ENCODE peak calls at places on chromosomes 13 and 19, in eight cellular contexts. One of them, this sample, is unnamed.

GRCh38 chr13:110953416-110953815 is 38.5 kb upstream of the ANKRD10 start:
- DNase-seq in right cardiac atrium: no peak
- DNase-seq in psoas muscle: no peak
- DNase-seq in colonic mucosa: no peak
- DNase-seq in RWPE1: no peak
- DNase-seq in hepatocyte: no peak
- DNase-seq in GM23248: no peak
- DNase-seq in right lobe of liver: no peak
- DNase-seq in this sample: no peak

GRCh38 chr19:46818812-46819211 is 30.4 kb upstream of the SLC1A5 start:
- DNase-seq in right cardiac atrium: no peak
- DNase-seq in psoas muscle: no peak
- DNase-seq in colonic mucosa: no peak
- DNase-seq in RWPE1: no peak
- DNase-seq in hepatocyte: no peak
- DNase-seq in GM23248: peak; percentile 17
- DNase-seq in right lobe of liver: no peak
- DNase-seq in this sample: no peak

GRCh38 chr19:16587031-16588023 is 15.1 kb upstream of the SLC35E1 start:
- DNase-seq in right cardiac atrium: no peak
- DNase-seq in psoas muscle: no peak
- DNase-seq in colonic mucosa: peak; percentile 39
- DNase-seq in RWPE1: no peak
- DNase-seq in hepatocyte: no peak
- DNase-seq in GM23248: peak; percentile 80
- DNase-seq in right lobe of liver: no peak
- DNase-seq in this sample: no peak

GRCh38 chr13:31722684-31723083 is 16.6 kb upstream of the RXFP2 start:
- DNase-seq in right cardiac atrium: no peak
- DNase-seq in psoas muscle: no peak
- DNase-seq in colonic mucosa: no peak
- DNase-seq in RWPE1: no peak
- DNase-seq in hepatocyte: no peak
- DNase-seq in GM23248: no peak
- DNase-seq in right lobe of liver: no peak
- DNase-seq in this sample: no peak

GRCh38 chr13:94784066-94784465 is 71.7 kb upstream of the SOX21 start:
- DNase-seq in right cardiac atrium: no peak
- DNase-seq in psoas muscle: no peak
- DNase-seq in colonic mucosa: no peak
- DNase-seq in RWPE1: no peak
- DNase-seq in hepatocyte: no peak
- DNase-seq in GM23248: peak; percentile 4
- DNase-seq in right lobe of liver: no peak
- DNase-seq in this sample: no peak

GRCh38 chr19:30780032-30780431 is 407.8 kb downstream of the ZNF536 start:
- DNase-seq in right cardiac atrium: no peak
- DNase-seq in psoas muscle: no peak
- DNase-seq in colonic mucosa: no peak
- DNase-seq in RWPE1: no peak
- DNase-seq in hepatocyte: peak; percentile 65
- DNase-seq in GM23248: no peak
- DNase-seq in right lobe of liver: no peak
- DNase-seq in this sample: no peak

GRCh38 chr13:101065314-101065713 is 351.0 kb downstream of the NALCN start:
- DNase-seq in right cardiac atrium: no peak
- DNase-seq in psoas muscle: no peak
- DNase-seq in colonic mucosa: no peak
- DNase-seq in RWPE1: no peak
- DNase-seq in hepatocyte: no peak
- DNase-seq in GM23248: peak; percentile 86
- DNase-seq in right lobe of liver: no peak
- DNase-seq in this sample: no peak

GRCh38 chr13:73411067-73411809 is 352.4 kb downstream of the KLF5 start:
- DNase-seq in right cardiac atrium: no peak
- DNase-seq in psoas muscle: no peak
- DNase-seq in colonic mucosa: no peak
- DNase-seq in RWPE1: no peak
- DNase-seq in hepatocyte: no peak
- DNase-seq in GM23248: no peak
- DNase-seq in right lobe of liver: no peak
- DNase-seq in this sample: no peak

GRCh38 chr19:52735734-52736133 is 890 bp upstream of the ZNF611 start:
- DNase-seq in right cardiac atrium: peak; percentile 88
- DNase-seq in psoas muscle: peak; percentile 77
- DNase-seq in colonic mucosa: peak; percentile 38
- DNase-seq in RWPE1: no peak
- DNase-seq in hepatocyte: peak; percentile 90
- DNase-seq in GM23248: peak; percentile 15
- DNase-seq in right lobe of liver: peak; percentile 61
- DNase-seq in this sample: peak; percentile 81

GRCh38 chr13:99990045-99990977 is 8.7 kb downstream of the ZIC2 start:
- DNase-seq in right cardiac atrium: no peak
- DNase-seq in psoas muscle: no peak
- DNase-seq in colonic mucosa: no peak
- DNase-seq in RWPE1: no peak
- DNase-seq in hepatocyte: no peak
- DNase-seq in GM23248: no peak
- DNase-seq in right lobe of liver: no peak
- DNase-seq in this sample: no peak

GRCh38 chr19:30783936-30784335 is 411.8 kb downstream of the ZNF536 start:
- DNase-seq in right cardiac atrium: no peak
- DNase-seq in psoas muscle: no peak
- DNase-seq in colonic mucosa: no peak
- DNase-seq in RWPE1: no peak
- DNase-seq in hepatocyte: no peak
- DNase-seq in GM23248: no peak
- DNase-seq in right lobe of liver: no peak
- DNase-seq in this sample: no peak

GRCh38 chr19:35231956-35232746 is 3.6 kb upstream of the FAM187B start:
- DNase-seq in right cardiac atrium: no peak
- DNase-seq in psoas muscle: no peak
- DNase-seq in colonic mucosa: no peak
- DNase-seq in RWPE1: no peak
- DNase-seq in hepatocyte: no peak
- DNase-seq in GM23248: no peak
- DNase-seq in right lobe of liver: no peak
- DNase-seq in this sample: no peak

GRCh38 chr19:10260141-10260584 is 8.1 kb downstream of the MRPL4 start:
- DNase-seq in right cardiac atrium: no peak
- DNase-seq in psoas muscle: no peak
- DNase-seq in colonic mucosa: no peak
- DNase-seq in RWPE1: peak; percentile 76
- DNase-seq in hepatocyte: peak; percentile 56
- DNase-seq in GM23248: peak; percentile 31
- DNase-seq in right lobe of liver: no peak
- DNase-seq in this sample: no peak

GRCh38 chr13:78742659-78743058 is 83.7 kb upstream of the OBI1 start:
- DNase-seq in right cardiac atrium: no peak
- DNase-seq in psoas muscle: no peak
- DNase-seq in colonic mucosa: no peak
- DNase-seq in RWPE1: no peak
- DNase-seq in hepatocyte: no peak
- DNase-seq in GM23248: no peak
- DNase-seq in right lobe of liver: no peak
- DNase-seq in this sample: no peak

GRCh38 chr13:31409678-31410356 is 210.0 kb downstream of the B3GLCT start:
- DNase-seq in right cardiac atrium: no peak
- DNase-seq in psoas muscle: no peak
- DNase-seq in colonic mucosa: peak; percentile 28
- DNase-seq in RWPE1: no peak
- DNase-seq in hepatocyte: peak; percentile 20
- DNase-seq in GM23248: peak; percentile 53
- DNase-seq in right lobe of liver: no peak
- DNase-seq in this sample: no peak

GRCh38 chr19:29044037-29044436 is 168.9 kb downstream of the UQCRFS1 start:
- DNase-seq in right cardiac atrium: no peak
- DNase-seq in psoas muscle: no peak
- DNase-seq in colonic mucosa: no peak
- DNase-seq in RWPE1: no peak
- DNase-seq in hepatocyte: no peak
- DNase-seq in GM23248: no peak
- DNase-seq in right lobe of liver: no peak
- DNase-seq in this sample: no peak

DNA sequence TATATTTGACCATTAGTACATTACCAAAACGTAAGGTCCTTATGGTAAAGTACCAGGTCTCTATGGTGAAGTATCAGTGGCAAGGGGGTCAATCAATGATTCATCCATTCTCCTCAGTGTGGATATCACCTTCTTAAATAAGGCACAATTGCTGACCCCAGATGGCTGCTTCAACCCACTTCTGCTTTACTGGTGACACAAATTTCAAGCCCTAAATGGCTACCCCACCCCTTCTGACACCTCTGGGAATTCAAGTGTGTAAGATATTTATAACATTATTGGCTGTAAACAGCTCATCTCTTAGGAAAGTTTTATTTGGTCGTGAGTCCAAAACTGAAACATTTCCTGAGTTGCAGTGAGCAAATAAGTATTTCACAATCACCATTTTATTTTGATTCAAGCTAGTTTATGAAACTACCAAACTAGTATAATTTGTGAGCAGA is 7.9 kb upstream of the WBP4 start:
- DNase-seq in right cardiac atrium: no peak
- DNase-seq in psoas muscle: no peak
- DNase-seq in colonic mucosa: peak; percentile 29
- DNase-seq in RWPE1: no peak
- DNase-seq in hepatocyte: no peak
- DNase-seq in GM23248: peak; percentile 88
- DNase-seq in right lobe of liver: no peak
- DNase-seq in this sample: no peak
- H3K27ac ChIP-seq in right cardiac atrium: peak overlapping the region; percentile 86
- H3K27ac ChIP-seq in psoas muscle: peak overlapping the region; percentile 61
- H3K27ac ChIP-seq in colonic mucosa: peak overlapping the region; percentile 48
- H3K27ac ChIP-seq in RWPE1: no peak overlapping the region
- H3K27ac ChIP-seq in hepatocyte: peak overlapping the region; percentile 30
- H3K27ac ChIP-seq in GM23248: peak overlapping the region; percentile 90
- H3K27ac ChIP-seq in right lobe of liver: peak overlapping the region; percentile 37
- H3K27ac ChIP-seq in this sample: peak overlapping the region; percentile 98

GRCh38 chr19:39423258-39424086 is 11.0 kb downstream of the PLEKHG2 start:
- DNase-seq in right cardiac atrium: peak; percentile 69
- DNase-seq in psoas muscle: no peak
- DNase-seq in colonic mucosa: no peak
- DNase-seq in RWPE1: no peak
- DNase-seq in hepatocyte: no peak
- DNase-seq in GM23248: no peak
- DNase-seq in right lobe of liver: peak; percentile 48
- DNase-seq in this sample: peak; percentile 12
- H3K27ac ChIP-seq in right cardiac atrium: no peak overlapping the region
- H3K27ac ChIP-seq in psoas muscle: no peak overlapping the region
- H3K27ac ChIP-seq in colonic mucosa: no peak overlapping the region
- H3K27ac ChIP-seq in RWPE1: peak overlapping the region; percentile 45
- H3K27ac ChIP-seq in hepatocyte: no peak overlapping the region
- H3K27ac ChIP-seq in GM23248: no peak overlapping the region
- H3K27ac ChIP-seq in right lobe of liver: no peak overlapping the region
- H3K27ac ChIP-seq in this sample: no peak overlapping the region

GRCh38 chr19:6532244-6532999 is 1.6 kb downstream of the TNFSF9 start:
- DNase-seq in right cardiac atrium: no peak
- DNase-seq in psoas muscle: no peak
- DNase-seq in colonic mucosa: no peak
- DNase-seq in RWPE1: no peak
- DNase-seq in hepatocyte: no peak
- DNase-seq in GM23248: no peak
- DNase-seq in right lobe of liver: no peak
- DNase-seq in this sample: no peak
- H3K27ac ChIP-seq in right cardiac atrium: no peak overlapping the region
- H3K27ac ChIP-seq in psoas muscle: no peak overlapping the region
- H3K27ac ChIP-seq in colonic mucosa: no peak overlapping the region
- H3K27ac ChIP-seq in RWPE1: peak overlapping the region; percentile 71
- H3K27ac ChIP-seq in hepatocyte: no peak overlapping the region
- H3K27ac ChIP-seq in GM23248: no peak overlapping the region
- H3K27ac ChIP-seq in right lobe of liver: no peak overlapping the region
- H3K27ac ChIP-seq in this sample: no peak overlapping the region

GRCh38 chr19:334296-335071 is 10.1 kb downstream of the MIER2 start:
- DNase-seq in right cardiac atrium: no peak
- DNase-seq in psoas muscle: no peak
- DNase-seq in colonic mucosa: no peak
- DNase-seq in RWPE1: no peak
- DNase-seq in hepatocyte: no peak
- DNase-seq in GM23248: no peak
- DNase-seq in right lobe of liver: no peak
- DNase-seq in this sample: no peak

GRCh38 chr19:335486-336066 is 9.0 kb downstream of the MIER2 start:
- DNase-seq in right cardiac atrium: no peak
- DNase-seq in psoas muscle: no peak
- DNase-seq in colonic mucosa: no peak
- DNase-seq in RWPE1: no peak
- DNase-seq in hepatocyte: no peak
- DNase-seq in GM23248: no peak
- DNase-seq in right lobe of liver: no peak
- DNase-seq in this sample: no peak

GRCh38 chr19:339262-339887 is 5.2 kb downstream of the MIER2 start:
- DNase-seq in right cardiac atrium: no peak
- DNase-seq in psoas muscle: no peak
- DNase-seq in colonic mucosa: no peak
- DNase-seq in RWPE1: no peak
- DNase-seq in hepatocyte: no peak
- DNase-seq in GM23248: peak; percentile 23
- DNase-seq in right lobe of liver: no peak
- DNase-seq in this sample: no peak

GRCh38 chr19:335072-335471 is 9.5 kb downstream of the MIER2 start:
- DNase-seq in right cardiac atrium: no peak
- DNase-seq in psoas muscle: no peak
- DNase-seq in colonic mucosa: no peak
- DNase-seq in RWPE1: no peak
- DNase-seq in hepatocyte: no peak
- DNase-seq in GM23248: no peak
- DNase-seq in right lobe of liver: no peak
- DNase-seq in this sample: no peak

DNA sequence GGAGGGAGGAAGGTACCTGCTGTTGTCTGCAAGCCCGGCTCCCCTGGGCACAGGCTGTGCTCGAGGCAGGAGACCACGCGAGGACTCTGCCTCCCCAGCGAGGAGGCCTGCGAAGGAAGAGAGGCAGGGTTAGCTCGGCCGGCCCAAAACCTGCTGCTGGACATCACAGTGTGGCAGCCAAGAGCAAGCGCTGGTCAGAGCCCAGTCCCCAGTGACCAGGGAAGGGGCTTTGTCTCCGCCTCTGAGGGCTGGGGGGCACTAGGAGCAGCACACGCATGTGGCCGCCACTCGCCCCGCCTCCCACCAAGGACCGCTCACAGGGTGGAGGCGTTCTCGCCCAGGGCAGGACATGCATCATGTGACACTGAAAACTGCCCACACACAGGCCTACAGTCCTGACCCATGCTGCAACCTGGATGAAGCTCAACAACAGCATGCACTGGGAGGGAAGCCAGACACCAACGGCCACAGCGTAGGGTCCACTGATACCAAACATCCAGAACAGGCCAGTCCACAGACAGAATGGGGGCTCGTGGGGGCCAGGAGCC is 8.5 kb downstream of the MIER2 start:
- DNase-seq in right cardiac atrium: peak; percentile 47
- DNase-seq in psoas muscle: no peak
- DNase-seq in colonic mucosa: no peak
- DNase-seq in RWPE1: no peak
- DNase-seq in hepatocyte: no peak
- DNase-seq in GM23248: no peak
- DNase-seq in right lobe of liver: no peak
- DNase-seq in this sample: no peak
- H3K27ac ChIP-seq in right cardiac atrium: no peak overlapping the region
- H3K27ac ChIP-seq in psoas muscle: no peak overlapping the region
- H3K27ac ChIP-seq in colonic mucosa: no peak overlapping the region
- H3K27ac ChIP-seq in RWPE1: no peak overlapping the region
- H3K27ac ChIP-seq in hepatocyte: no peak overlapping the region
- H3K27ac ChIP-seq in GM23248: no peak overlapping the region
- H3K27ac ChIP-seq in right lobe of liver: no peak overlapping the region
- H3K27ac ChIP-seq in this sample: no peak overlapping the region

This sample was measured in left ventricle myocardium inferior.